ENCODE peak calls at places on chromosomes 7 and 10, in nine cellular contexts. P, M, Y, A, T, S, V, L and X are unnamed samples.

GRCh38 chr10:557792-558328 is 131.6 kb downstream of the DIP2C start:
- DNase-seq in Y (no peak), S (no peak), L (peak; percentile 15), T (peak; percentile 3), P (no peak), M (peak; percentile 23), V (no peak), A (no peak), X (no peak)

GRCh38 chr7:18356195-18356645 is 139.3 kb upstream of the HDAC9 start:
- DNase-seq in V (no peak), M (no peak), S (peak; percentile 75), L (no peak), A (peak; percentile 36), P (peak; percentile 64), T (peak; percentile 12), Y (no peak), X (no peak)

GRCh38 chr7:37105762-37106161 is 342.9 kb downstream of the ELMO1 start:
- DNase-seq in Y (no peak), P (no peak), S (no peak), T (no peak), L (no peak), M (no peak), V (no peak), A (no peak), X (no peak)

GRCh38 chr10:9262770-9263169 is 1208.3 kb downstream of the GATA3 start:
- DNase-seq in M (no peak), T (no peak), V (no peak), L (no peak), P (no peak), A (no peak), Y (no peak), S (no peak), X (no peak)

GRCh38 chr7:18570890-18571478 is 75.4 kb downstream of the HDAC9 start:
- DNase-seq in L (no peak), P (peak; percentile 79), S (peak; percentile 79), T (no peak), Y (peak; percentile 69), V (no peak), A (no peak), M (no peak), X (no peak)

GRCh38 chr10:121598261-121599249 is at the start of gene FGFR2:
- DNase-seq in S (peak; percentile 34), M (no peak), L (no peak), T (peak; percentile 68), Y (peak; percentile 82), P (peak; percentile 86), V (peak; percentile 91), A (peak; percentile 57), X (no peak)

GRCh38 chr7:36639826-36640225 is 84.5 kb downstream of the AOAH start:
- DNase-seq in M (no peak), A (no peak), S (no peak), V (no peak), T (no peak), Y (no peak), L (no peak), P (no peak), X (no peak)

GRCh38 chr10:95963202-95963991 is 55.6 kb downstream of the CC2D2B start:
- DNase-seq in T (no peak), M (no peak), S (no peak), P (no peak), L (no peak), V (no peak), Y (no peak), A (no peak), X (no peak)

GRCh38 chr7:75531359-75531821 is 39.3 kb downstream of the SPDYE5 start:
- DNase-seq in S (no peak), P (no peak), M (no peak), L (no peak), T (peak; percentile 34), Y (no peak), V (no peak), A (no peak), X (no peak)

GRCh38 chr7:100584677-100585510 is 1.0 kb downstream of the LRCH4 start:
- DNase-seq in A (peak; percentile 49), S (peak; percentile 79), L (no peak), M (no peak), V (peak; percentile 65), P (peak; percentile 60), T (peak; percentile 70), Y (no peak), X (no peak)

GRCh38 chr7:98569606-98570337 is 47.3 kb upstream of the NPTX2 start:
- DNase-seq in A (no peak), S (peak; percentile 27), V (no peak), Y (peak; percentile 95), P (no peak), L (no peak), T (peak; percentile 22), M (no peak), X (no peak)

GRCh38 chr7:50197547-50197946 is 104.5 kb upstream of the ZPBP start:
- DNase-seq in A (no peak), P (peak; percentile 14), S (no peak), Y (no peak), V (no peak), T (peak; percentile 88), L (no peak), M (peak; percentile 32), X (peak; percentile 19)

GRCh38 chr10:30435068-30435422 is 1.1 kb downstream of the MAP3K8 start:
- DNase-seq in P (no peak), Y (no peak), T (peak; percentile 67), V (no peak), L (no peak), M (no peak), S (peak; percentile 61), A (peak; percentile 68), X (no peak)